ENCODE peak calls at places on chromosomes 5 and 9, in seven cellular contexts. Z, V, X, F, N, O and M are unnamed samples.

GRCh38 chr9:122888480-122888879 is 16.7 kb downstream of the RC3H2 start:
- DNase-seq in Z (no peak), V (no peak), X (no peak), F (no peak), N (no peak), O (no peak), M (no peak)

GRCh38 chr9:16505159-16505558 is 365.3 kb downstream of the BNC2 start:
- DNase-seq in Z (no peak), V (no peak), X (no peak), F (peak; percentile 45), N (no peak), O (no peak), M (peak; percentile 58)

GRCh38 chr9:38690574-38690973 is 29.4 kb downstream of the FAM240B start:
- DNase-seq in Z (no peak), V (no peak), X (no peak), F (no peak), N (no peak), O (no peak), M (no peak)

GRCh38 chr9:2469681-2470141 is 151.9 kb upstream of the VLDLR start:
- DNase-seq in Z (peak; percentile 50), V (no peak), X (peak; percentile 12), F (peak; percentile 70), N (no peak), O (peak; percentile 65), M (no peak)

GRCh38 chr5:1657161-1657741 is 133.5 kb upstream of the LPCAT1 start:
- DNase-seq in Z (no peak), V (no peak), X (peak; percentile 24), F (no peak), N (no peak), O (no peak), M (no peak)

GRCh38 chr5:92548351-92548750 is 1032.7 kb downstream of the NR2F1-AS1 start:
- DNase-seq in Z (no peak), V (no peak), X (no peak), F (peak; percentile 42), N (no peak), O (no peak), M (no peak)

GRCh38 chr5:162503796-162504195 is 436.2 kb downstream of the GABRG2 start:
- DNase-seq in Z (no peak), V (no peak), X (no peak), F (no peak), N (no peak), O (no peak), M (no peak)

GRCh38 chr9:112535811-112536210 is 49.2 kb downstream of the KIAA1958 start:
- DNase-seq in Z (no peak), V (no peak), X (no peak), F (no peak), N (no peak), O (no peak), M (no peak)

GRCh38 chr9:133067813-133068212 is 6.0 kb downstream of the CEL start:
- DNase-seq in Z (no peak), V (no peak), X (no peak), F (no peak), N (no peak), O (no peak), M (no peak)

GRCh38 chr9:4572184-4572826 is 82.0 kb downstream of the SLC1A1 start:
- DNase-seq in Z (no peak), V (no peak), X (no peak), F (no peak), N (no peak), O (no peak), M (no peak)

GRCh38 chr5:15691536-15691935 is 191.6 kb downstream of the FBXL7 start:
- DNase-seq in Z (no peak), V (no peak), X (no peak), F (no peak), N (no peak), O (no peak), M (no peak)

GRCh38 chr9:15240927-15241326 is 66.1 kb downstream of the TTC39B start:
- DNase-seq in Z (no peak), V (no peak), X (no peak), F (no peak), N (no peak), O (no peak), M (no peak)

GRCh38 chr9:89674667-89675402 is 70.0 kb downstream of the GADD45G start:
- DNase-seq in Z (peak; percentile 59), V (no peak), X (peak; percentile 89), F (peak; percentile 89), N (no peak), O (peak; percentile 87), M (peak; percentile 80)

GRCh38 chr9:74589576-74589975 is 92.4 kb downstream of the RORB start:
- DNase-seq in Z (no peak), V (no peak), X (no peak), F (no peak), N (no peak), O (no peak), M (no peak)

GRCh38 chr9:120839146-120839545 is 3.6 kb downstream of the PSMD5 start:
- DNase-seq in Z (no peak), V (no peak), X (no peak), F (no peak), N (no peak), O (no peak), M (no peak)

GRCh38 chr5:139862313-139862712 is 66.7 kb downstream of the PSD2 start:
- DNase-seq in Z (no peak), V (no peak), X (no peak), F (no peak), N (no peak), O (no peak), M (no peak)

GRCh38 chr9:91253488-91253887 is 108.2 kb downstream of the AUH start:
- DNase-seq in Z (no peak), V (no peak), X (no peak), F (no peak), N (no peak), O (no peak), M (no peak)

DNA sequence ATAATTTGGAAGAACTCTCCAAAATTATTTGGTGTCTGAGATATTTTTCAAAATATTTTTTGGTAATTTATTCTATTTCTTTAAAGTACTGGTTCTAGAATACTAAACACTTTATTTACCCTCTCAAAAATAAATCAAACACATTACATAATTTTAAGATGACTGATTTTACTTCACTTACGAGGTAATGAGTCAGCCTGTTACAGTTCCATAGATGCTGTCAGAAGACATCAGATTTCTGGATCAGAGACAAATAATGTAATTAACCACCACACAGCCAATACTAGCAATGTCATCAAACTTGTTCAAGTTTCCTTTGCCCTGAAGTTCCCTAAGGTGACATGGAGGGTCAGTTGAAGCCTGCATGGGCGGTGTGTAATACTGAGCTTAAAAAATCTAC is 106.1 kb upstream of the CDH9 start:
- DNase-seq in Z (no peak), V (no peak), X (no peak), F (no peak), N (no peak), O (no peak), M (no peak)
- H3K4me3 ChIP-seq in Z (no peak overlapping the region), V (no peak overlapping the region), X (no peak overlapping the region), F (no peak overlapping the region), N (no peak overlapping the region), O (no peak overlapping the region), M (no peak overlapping the region)

GRCh38 chr5:180085837-180086236 is 14.3 kb upstream of the RNF130 start:
- DNase-seq in Z (no peak), V (no peak), X (no peak), F (no peak), N (no peak), O (no peak), M (peak; percentile 97)
- H3K4me1 ChIP-seq in Z (no peaks in the 10 kb centered on the region), V (peaks cover 5% of the 10 kb centered on the region), X (no peaks in the 10 kb centered on the region), F (no peaks in the 10 kb centered on the region), N (peaks cover 5% of the 10 kb centered on the region), O (no peaks in the 10 kb centered on the region), M (peaks cover 53% of the 10 kb centered on the region)

DNA sequence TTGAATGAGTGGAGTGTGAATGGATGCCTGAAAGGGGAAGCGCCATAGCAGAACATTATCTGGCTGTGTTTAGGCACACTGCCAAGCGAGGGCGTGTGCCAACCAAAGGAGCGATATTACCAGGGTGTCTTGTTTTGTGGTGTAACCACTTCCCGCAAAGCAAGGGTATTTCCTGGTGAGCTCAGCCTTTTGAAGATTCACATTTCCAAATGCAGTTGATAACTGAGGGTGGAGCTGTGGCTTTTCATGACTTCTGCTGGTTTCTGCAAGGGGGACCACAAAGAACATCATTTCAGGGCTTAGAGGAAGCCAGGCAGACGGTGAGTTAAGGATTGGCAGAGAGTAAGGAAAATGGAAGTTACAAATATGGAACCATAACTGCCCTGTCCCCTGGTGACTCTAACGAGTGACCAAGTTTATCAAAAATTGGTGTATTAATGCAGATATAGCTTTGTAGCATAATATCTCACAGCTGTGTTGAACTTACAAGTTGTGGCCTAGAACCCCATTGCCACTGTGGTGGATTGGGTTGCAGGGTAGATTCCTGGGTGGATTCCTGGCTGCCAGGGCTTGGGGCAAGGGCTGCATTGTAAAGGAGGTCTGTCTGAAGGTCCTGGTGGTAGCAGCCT is 71.4 kb downstream of the RALGPS1 start:
- DNase-seq in Z (peak; percentile 80), V (no peak), X (no peak), F (peak; percentile 83), N (no peak), O (peak; percentile 90), M (no peak)
- H3K4me3 ChIP-seq in Z (no peak overlapping the region), V (no peak overlapping the region), X (no peak overlapping the region), F (no peak overlapping the region), N (no peak overlapping the region), O (no peak overlapping the region), M (no peak overlapping the region)

DNA sequence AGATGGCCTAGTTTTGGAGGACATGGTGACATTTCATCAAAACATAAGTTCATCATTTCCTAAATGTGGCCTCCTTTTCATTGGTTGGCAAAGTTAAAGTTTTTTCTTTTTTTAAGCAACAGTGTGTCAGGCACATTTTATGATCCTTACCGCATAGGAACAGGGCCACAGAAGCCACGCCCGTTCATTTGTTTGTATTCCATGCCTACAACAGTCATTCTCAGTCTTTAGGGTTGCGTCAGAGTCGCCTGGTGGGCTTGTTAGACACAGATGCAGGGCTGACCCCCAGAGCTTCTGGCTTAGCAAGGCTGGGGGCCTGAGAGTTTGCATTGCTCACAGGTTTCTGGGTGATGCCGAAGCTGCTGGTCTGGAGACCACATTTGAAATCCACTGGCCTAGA is 130.2 kb downstream of the HSD17B3 start:
- DNase-seq in Z (no peak), V (no peak), X (no peak), F (no peak), N (no peak), O (no peak), M (no peak)
- H3K4me1 ChIP-seq in Z (no peaks in the 10 kb centered on the region), V (no peaks in the 10 kb centered on the region), X (no peaks in the 10 kb centered on the region), F (peaks cover 54% of the 10 kb centered on the region), N (no peaks in the 10 kb centered on the region), O (no peaks in the 10 kb centered on the region), M (no peaks in the 10 kb centered on the region)

DNA sequence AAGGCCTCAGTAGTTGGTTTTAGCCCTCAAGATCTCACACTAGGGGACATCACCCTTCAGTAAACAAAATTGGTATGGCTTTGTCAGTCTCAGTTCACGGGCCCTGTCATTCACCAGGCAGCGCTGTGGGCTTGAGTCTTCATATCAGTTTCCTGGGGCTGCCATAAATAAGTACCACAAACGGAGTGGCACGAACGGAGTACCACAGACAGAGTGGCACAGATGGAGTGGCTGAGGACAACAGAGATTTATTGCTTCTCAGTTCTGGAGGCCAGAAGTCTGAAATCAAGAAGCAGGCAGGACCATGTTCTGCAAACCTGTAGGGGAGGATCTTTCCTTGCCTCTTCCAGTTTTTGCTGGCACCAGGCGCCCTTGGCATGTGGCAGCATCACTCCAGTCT is 37.5 kb downstream of the DYNC2I2 start:
- DNase-seq in Z (no peak), V (no peak), X (no peak), F (no peak), N (no peak), O (no peak), M (no peak)
- H3K4me3 ChIP-seq in Z (no peak overlapping the region), V (no peak overlapping the region), X (no peak overlapping the region), F (no peak overlapping the region), N (no peak overlapping the region), O (no peak overlapping the region), M (no peak overlapping the region)

GRCh38 chr9:24011206-24011605 is 185.2 kb upstream of the ELAVL2 start:
- DNase-seq in Z (no peak), V (no peak), X (no peak), F (no peak), N (no peak), O (no peak), M (no peak)
- H3K4me1 ChIP-seq in Z (no peaks in the 10 kb centered on the region), V (no peaks in the 10 kb centered on the region), X (no peaks in the 10 kb centered on the region), F (no peaks in the 10 kb centered on the region), N (no peaks in the 10 kb centered on the region), O (no peaks in the 10 kb centered on the region), M (no peaks in the 10 kb centered on the region)